ENCODE peak calls at places on chromosomes 11 and 22, in seven cellular contexts. T, D, H, G, K, X and M are unnamed samples.

GRCh38 chr22:35335936-35336781 is 36.5 kb downstream of the TOM1 start:
- DNase-seq in D (no peak), T (no peak), G (peak), X (no peak), H (no peak), K (no peak), M (no peak)

GRCh38 chr11:10304495-10305261 is at the start of gene ADM:
- DNase-seq in T (no peak), K (peak), G (peak), D (peak), H (peak), X (no peak), M (no peak)

GRCh38 chr11:82557274-82557673 is 176.4 kb downstream of the FAM181B start:
- DNase-seq in G (no peak), X (no peak), H (no peak), D (no peak), K (no peak), T (no peak), M (no peak)

GRCh38 chr11:70952171-70952570 is 300.2 kb downstream of the SHANK2 start:
- DNase-seq in K (no peak), T (no peak), G (no peak), H (peak), D (no peak), X (no peak), M (no peak)

GRCh38 chr22:21013742-21014201 is 1.2 kb upstream of the P2RX6 start:
- DNase-seq in X (no peak), H (no peak), D (no peak), G (no peak), K (no peak), T (no peak), M (peak)

GRCh38 chr11:34034053-34034452 is 17.5 kb upstream of the CAPRIN1 start:
- DNase-seq in X (no peak), H (no peak), T (no peak), G (no peak), D (no peak), K (no peak), M (peak)

GRCh38 chr11:64121637-64122410 is 44.1 kb downstream of the MACROD1 start:
- DNase-seq in X (no peak), H (no peak), D (no peak), K (no peak), G (peak), T (no peak), M (peak)

GRCh38 chr11:15692739-15693138 is 578.0 kb downstream of the INSC start:
- DNase-seq in D (no peak), H (no peak), K (peak), X (no peak), G (peak), T (no peak), M (no peak)

GRCh38 chr11:2400761-2401435 is 348 bp downstream of the TSSC4 start:
- DNase-seq in T (no peak), H (no peak), K (no peak), D (no peak), G (no peak), X (no peak), M (no peak)

GRCh38 chr11:86670179-86670578 is 2.2 kb downstream of the ME3 start:
- DNase-seq in K (peak), X (no peak), D (no peak), T (no peak), H (no peak), G (peak), M (no peak)

GRCh38 chr22:46293591-46294260 is 2.9 kb upstream of the GTSE1 start:
- DNase-seq in D (no peak), G (peak), T (no peak), H (peak), K (no peak), X (no peak), M (peak)

GRCh38 chr22:45226681-45227186 is 14.0 kb downstream of the KIAA0930 start:
- DNase-seq in G (no peak), X (no peak), H (peak), T (peak), K (peak), D (no peak), M (no peak)

GRCh38 chr11:131195801-131196517 is 174.5 kb upstream of the NTM start:
- DNase-seq in H (no peak), X (no peak), T (no peak), K (peak), G (peak), D (no peak), M (no peak)

GRCh38 chr22:21989049-21989448 is 6.5 kb upstream of the TOP3B start:
- DNase-seq in K (no peak), X (no peak), T (no peak), D (no peak), H (no peak), G (no peak), M (no peak)

GRCh38 chr11:10301656-10302293 is 3.1 kb upstream of the ADM start:
- DNase-seq in H (no peak), T (no peak), X (no peak), G (peak), D (no peak), K (peak), M (no peak)